ENCODE peak calls at places on chromosomes 6 and 20, in six cellular contexts. V, R, Y, P, F and E are unnamed samples.

GRCh38 chr6:139766796-139767195 is 392.3 kb upstream of the CITED2 start:
- DNase-seq in V (no peak), Y (no peak), R (no peak), P (no peak), F (no peak), E (no peak)

GRCh38 chr6:121437861-121438651 is 2.6 kb downstream of the GJA1 start:
- DNase-seq in R (no peak), P (peak; percentile 79), F (no peak), V (peak; percentile 69), Y (no peak), E (no peak)

GRCh38 chr6:88982720-88983119 is 19.3 kb upstream of the RNGTT start:
- DNase-seq in R (peak; percentile 46), Y (peak; percentile 19), P (no peak), F (no peak), V (peak; percentile 61), E (peak; percentile 39)

GRCh38 chr20:50381053-50381732 is 129.0 kb upstream of the PTPN1 start:
- DNase-seq in P (no peak), R (no peak), F (no peak), Y (no peak), V (no peak), E (no peak)

GRCh38 chr20:38228436-38228835 is 32.1 kb downstream of the KIAA1755 start:
- DNase-seq in R (no peak), P (peak; percentile 2), F (no peak), V (no peak), Y (no peak), E (no peak)

GRCh38 chr6:75550544-75551167 is 51.0 kb upstream of the SENP6 start:
- DNase-seq in R (no peak), P (no peak), Y (no peak), V (no peak), F (no peak), E (no peak)

GRCh38 chr6:156502969-156503504 is 274.1 kb upstream of the ARID1B start:
- DNase-seq in P (no peak), Y (no peak), R (no peak), F (no peak), V (no peak), E (no peak)

GRCh38 chr20:17610566-17611289 is 40.9 kb downstream of the DSTN start:
- DNase-seq in V (no peak), P (peak; percentile 77), Y (no peak), R (no peak), F (peak; percentile 29), E (no peak)

GRCh38 chr6:124719951-124720350 is 242.3 kb upstream of the RNF217 start:
- DNase-seq in R (no peak), Y (no peak), P (no peak), V (no peak), F (no peak), E (no peak)